ENCODE peak calls at places on chromosomes 3 and 15, in nine cellular contexts. V is Daoy; U is GM03348; R is AML-193; W is IMR-90; S is AG04450; B is CD4-positive, alpha-beta T cell; J is NAMALWA; D is KBM-7. O is an unnamed sample.

GRCh38 chr3:180329187-180329586 is 272.8 kb upstream of the TTC14 start:
- DNase-seq in V (no peak), U (no peak), R (no peak), W (no peak), S (no peak), B (no peak), J (no peak), D (no peak), O (no peak)

GRCh38 chr3:31680072-31680870 is 147.5 kb downstream of the STT3B start:
- DNase-seq in V (no peak), U (no peak), R (no peak), W (no peak), S (no peak), B (no peak), J (no peak), D (no peak), O (no peak)

GRCh38 chr3:15520185-15520584 is 1.3 kb downstream of the COLQ start:
- DNase-seq in V (no peak), U (peak), R (no peak), W (no peak), S (no peak), B (no peak), J (no peak), D (no peak), O (no peak)

GRCh38 chr3:66153471-66153870 is 67.3 kb upstream of the SLC25A26 start:
- DNase-seq in V (no peak), U (peak), R (no peak), W (no peak), S (no peak), B (no peak), J (no peak), D (no peak), O (peak)

GRCh38 chr3:14063152-14063551 is 61.5 kb downstream of the CHCHD4 start:
- DNase-seq in V (no peak), U (no peak), R (no peak), W (no peak), S (no peak), B (no peak), J (no peak), D (no peak), O (no peak)

GRCh38 chr3:51887620-51888019 is 12.2 kb upstream of the IQCF5 start:
- DNase-seq in V (no peak), U (no peak), R (no peak), W (no peak), S (no peak), B (no peak), J (no peak), D (no peak), O (no peak)

GRCh38 chr3:100600181-100601042 is 9.0 kb upstream of the ADGRG7 start:
- DNase-seq in V (peak), U (no peak), R (no peak), W (no peak), S (no peak), B (no peak), J (no peak), D (peak), O (no peak)

GRCh38 chr15:66483131-66483566 is 14.4 kb downstream of the SNAPC5 start:
- DNase-seq in V (peak), U (peak), R (peak), W (peak), S (no peak), B (no peak), J (no peak), D (peak), O (no peak)

GRCh38 chr3:13648744-13649096 is 99.8 kb downstream of the FBLN2 start:
- DNase-seq in V (no peak), U (no peak), R (no peak), W (no peak), S (no peak), B (no peak), J (no peak), D (no peak), O (no peak)

GRCh38 chr3:71254658-71255057 is 328.9 kb downstream of the FOXP1 start:
- DNase-seq in V (no peak), U (peak), R (no peak), W (peak), S (no peak), B (no peak), J (no peak), D (no peak), O (no peak)

GRCh38 chr15:88882745-88883144 is 12.6 kb downstream of the HAPLN3 start:
- DNase-seq in V (peak), U (no peak), R (no peak), W (peak), S (no peak), B (no peak), J (no peak), D (no peak), O (no peak)

GRCh38 chr3:48086736-48087470 is 70.7 kb upstream of the MAP4 start:
- DNase-seq in V (peak), U (peak), R (peak), W (peak), S (peak), B (no peak), J (peak), D (peak), O (no peak)

GRCh38 chr3:146581877-146582508 is 23.2 kb downstream of the PLSCR5 start:
- DNase-seq in V (no peak), U (no peak), R (peak), W (peak), S (no peak), B (no peak), J (peak), D (peak), O (no peak)